ENCODE peak calls at places on chromosomes 6 and 20, in four cellular contexts. J is astrocyte of the cerebellum; G is lower leg skin; N is CD4-positive, CD25-positive, alpha-beta regulatory T cell. C is an unnamed sample.

GRCh38 chr6:37371158-37372083 is 17.6 kb downstream of the RNF8 start:
- DNase-seq in J (no peak), G (no peak), N (no peak), C (no peak)

GRCh38 chr20:50746138-50746940 is 15.0 kb downstream of the PARD6B start:
- DNase-seq in G (no peak), N (no peak), J (no peak), C (no peak)

GRCh38 chr20:437787-438486 is 24.4 kb downstream of the TBC1D20 start:
- DNase-seq in J (no peak), N (no peak), G (no peak), C (no peak)

GRCh38 chr6:849075-849506 is 156.2 kb upstream of the EXOC2 start:
- DNase-seq in J (no peak), N (no peak), G (no peak), C (no peak)

GRCh38 chr6:12051861-12052368 is 39.8 kb downstream of the HIVEP1 start:
- DNase-seq in G (no peak), J (peak), N (peak), C (peak)

GRCh38 chr6:166761801-166762200 is 134.8 kb upstream of the RPS6KA2 start:
- DNase-seq in G (no peak), J (no peak), N (no peak), C (no peak)

GRCh38 chr6:40950986-40951730 is 87.9 kb downstream of the UNC5CL start:
- DNase-seq in G (no peak), N (no peak), J (peak), C (no peak)

GRCh38 chr20:17644451-17644850 is 37.6 kb downstream of the RRBP1 start:
- DNase-seq in N (no peak), G (no peak), J (no peak), C (no peak)

GRCh38 chr6:116616757-116617093 is 446 bp downstream of the RSPH4A start:
- DNase-seq in G (no peak), N (no peak), J (no peak), C (no peak)

GRCh38 chr20:22490287-22491187 is 93.8 kb downstream of the FOXA2 start:
- DNase-seq in N (no peak), G (no peak), J (no peak), C (no peak)

GRCh38 chr6:135722679-135723078 is 128.8 kb upstream of the PDE7B start:
- DNase-seq in J (peak), G (no peak), N (no peak), C (peak)

GRCh38 chr6:153140299-153140698 is 9.2 kb upstream of the RGS17 start:
- DNase-seq in N (no peak), G (no peak), J (no peak), C (no peak)

GRCh38 chr6:78639505-78640110 is 227.7 kb upstream of the IRAK1BP1 start:
- DNase-seq in N (no peak), G (no peak), J (no peak), C (no peak)

GRCh38 chr20:16749573-16749972 is 1.4 kb downstream of the OTOR start:
- DNase-seq in G (no peak), J (no peak), N (no peak), C (no peak)

GRCh38 chr6:130466744-130467052 is 100.9 kb downstream of the TMEM200A start:
- DNase-seq in N (no peak), G (no peak), J (no peak), C (no peak)

DNA sequence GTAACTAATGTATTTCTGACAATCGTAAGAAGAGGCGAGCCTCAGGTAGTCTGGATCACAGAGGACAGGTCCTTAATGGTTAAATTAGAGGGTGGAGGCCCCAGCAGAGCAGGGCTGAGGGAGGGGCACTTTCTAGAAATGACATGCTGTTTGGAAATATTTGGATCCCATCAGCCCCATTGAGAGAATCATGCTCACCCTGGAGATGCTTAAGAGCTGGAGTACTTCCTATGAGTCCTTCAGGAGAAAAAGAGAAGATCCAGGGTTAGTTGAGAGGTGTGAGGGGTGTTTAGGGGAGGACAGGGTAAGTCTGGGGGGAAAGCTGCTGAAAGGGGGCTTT is 123.0 kb downstream of the TCP11 start:
- DNase-seq in J (no peak), G (peak), N (no peak), C (no peak)
- H3K4me3 ChIP-seq in J (no peak), G (peak), N (no peak), C (no peak)

GRCh38 chr6:13302751-13303667 is 25.3 kb downstream of the TBC1D7 start:
- DNase-seq in N (peak), G (peak), J (peak), C (peak)
- H3K4me3 ChIP-seq in N (no peak), G (no peak), J (no peak), C (no peak)

GRCh38 chr6:157622427-157622826 is 200.6 kb upstream of the SNX9 start:
- DNase-seq in N (no peak), G (no peak), J (no peak), C (no peak)

GRCh38 chr6:157625111-157625510 is 197.9 kb upstream of the SNX9 start:
- DNase-seq in G (no peak), N (no peak), J (no peak), C (no peak)

GRCh38 chr6:157628463-157628862 is 194.6 kb upstream of the SNX9 start:
- DNase-seq in G (no peak), N (no peak), J (no peak), C (no peak)

GRCh38 chr6:157627195-157627966 is 195.7 kb upstream of the SNX9 start:
- DNase-seq in J (no peak), G (no peak), N (no peak), C (no peak)

DNA sequence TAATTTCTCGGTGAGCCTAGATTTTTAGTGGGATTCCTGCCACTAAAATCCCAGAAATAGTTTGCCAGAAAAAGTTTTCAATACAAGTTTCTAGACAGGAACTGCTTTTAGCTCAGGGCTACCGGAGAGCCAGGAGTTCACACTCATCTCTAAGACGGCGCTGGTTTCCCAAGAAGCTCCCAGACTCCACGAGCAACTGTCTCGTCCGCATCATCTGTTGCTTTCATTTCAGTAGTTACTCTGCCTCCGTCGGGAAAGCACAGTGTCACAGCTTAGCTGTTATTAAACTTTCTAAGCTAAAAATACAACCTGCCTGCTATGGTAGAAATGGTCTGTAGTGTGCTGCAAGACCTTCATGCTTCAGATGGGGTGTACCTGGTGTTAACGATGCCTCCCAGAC is 197.3 kb upstream of the SNX9 start:
- DNase-seq in N (no peak), J (no peak), G (no peak), C (no peak)
- H3K4me3 ChIP-seq in N (no peak), J (no peak), G (no peak), C (no peak)

GRCh38 chr20:31740208-31740607 is 1.1 kb downstream of the TPX2 start:
- DNase-seq in N (no peak), G (no peak), J (no peak), C (no peak)
- H3K4me3 ChIP-seq in N (peak), G (no peak), J (peak), C (peak)

DNA sequence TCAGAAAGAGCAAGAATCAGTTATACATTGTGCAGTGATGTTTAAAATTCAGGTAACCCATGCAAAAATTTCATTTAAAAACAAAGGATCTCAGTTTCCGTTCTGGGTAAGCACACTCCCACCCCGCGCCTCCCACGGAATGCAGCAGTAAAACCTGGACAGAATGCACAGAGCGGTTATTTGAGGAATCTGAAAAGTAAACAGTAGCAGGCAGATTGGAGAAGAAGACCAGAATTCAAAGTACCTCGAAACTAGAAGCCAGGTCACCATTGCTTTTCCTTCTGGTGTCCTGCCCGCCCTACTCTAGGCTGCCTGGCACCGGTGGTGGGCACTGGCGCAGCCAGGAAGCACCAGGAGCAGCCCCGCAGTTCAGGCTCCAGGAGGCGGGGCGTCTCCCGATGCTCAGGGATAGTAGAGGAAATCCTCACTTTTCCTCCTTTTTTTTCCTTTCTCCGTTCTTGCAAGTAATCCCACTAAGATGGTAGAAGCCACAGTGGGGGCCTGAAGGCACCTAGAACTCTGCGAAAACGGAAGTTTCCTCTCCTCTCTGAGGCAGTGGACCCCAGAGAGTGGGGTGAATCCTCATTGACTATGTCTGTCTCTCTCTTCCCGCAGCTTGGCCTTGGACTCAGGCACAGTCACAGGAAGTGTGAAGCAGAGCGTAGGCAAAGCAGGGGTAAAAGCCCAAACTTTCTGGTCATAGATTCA is 28.3 kb downstream of the METTL24 start:
- DNase-seq in J (no peak), G (no peak), N (no peak), C (no peak)
- H3K4me3 ChIP-seq in J (no peak), G (no peak), N (no peak), C (no peak)

GRCh38 chr6:149463781-149464180 is 21.0 kb downstream of the ZC3H12D start:
- DNase-seq in G (no peak), J (no peak), N (no peak), C (no peak)
- H3K4me3 ChIP-seq in G (no peak), J (no peak), N (no peak), C (no peak)

DNA sequence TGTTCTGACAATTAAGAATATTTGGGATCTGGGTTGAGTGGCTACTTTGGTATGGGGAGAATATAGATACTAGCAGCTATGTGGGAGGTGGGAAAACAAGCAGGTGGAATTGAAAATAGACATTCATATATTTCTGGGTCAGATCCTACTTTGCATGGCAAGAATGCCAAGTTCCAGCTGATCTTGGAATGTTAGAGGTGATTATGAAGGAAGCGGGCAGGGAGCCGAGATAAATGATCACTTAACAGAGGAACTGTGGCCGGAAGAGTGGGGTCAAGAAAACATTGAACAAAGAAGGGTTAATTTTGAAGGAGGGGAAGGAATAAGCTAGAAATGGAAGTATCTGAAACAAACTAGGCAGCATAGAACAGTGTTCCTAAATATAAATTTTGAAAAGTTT is 15.4 kb downstream of the PLCB1 start:
- DNase-seq in N (no peak), J (no peak), G (no peak), C (no peak)
- H3K4me3 ChIP-seq in N (no peak), J (no peak), G (no peak), C (no peak)